ENCODE peak calls at places on chromosomes 4 and X, in six cellular contexts. V is HCT116, F is fibroblast of villous mesenchyme, M is A549, Y is dorsolateral prefrontal cortex, W is uterus. U is an unnamed sample.

GRCh38 chrX:106168107-106168506 is at the start of gene PWWP3B:
- DNase-seq in V (peak), F (peak), M (no peak), Y (peak), W (peak), U (no peak)

GRCh38 chr4:5707366-5708133 is 809 bp downstream of the EVC2 start:
- DNase-seq in V (no peak), F (no peak), M (no peak), Y (no peak), W (no peak), U (peak)

GRCh38 chr4:187711586-187711985 is 284.0 kb upstream of the ZFP42 start:
- DNase-seq in V (no peak), F (no peak), M (no peak), Y (no peak), W (no peak), U (no peak)

GRCh38 chr4:148447672-148448071 is 5.5 kb upstream of the NR3C2 start:
- DNase-seq in V (no peak), F (no peak), M (no peak), Y (no peak), W (peak), U (no peak)

GRCh38 chr4:16896871-16897270 is 1.6 kb downstream of the LDB2 start:
- DNase-seq in V (no peak), F (peak), M (no peak), Y (no peak), W (no peak), U (peak)

GRCh38 chr4:73451978-73452747 is 16.1 kb downstream of the AFP start:
- DNase-seq in V (no peak), F (no peak), M (no peak), Y (no peak), W (no peak), U (peak)

GRCh38 chr4:53929955-53930798 is 134.2 kb downstream of the CHIC2 start:
- DNase-seq in V (peak), F (peak), M (peak), Y (peak), W (peak), U (peak)

GRCh38 chr4:124435276-124435675 is 277.3 kb downstream of the ANKRD50 start:
- DNase-seq in V (no peak), F (no peak), M (no peak), Y (no peak), W (no peak), U (no peak)

GRCh38 chr4:123452585-123452984 is 56.0 kb downstream of the SPRY1 start:
- DNase-seq in V (no peak), F (peak), M (no peak), Y (peak), W (peak), U (peak)

GRCh38 chr4:6478546-6479220 is 6.3 kb upstream of the PPP2R2C start:
- DNase-seq in V (no peak), F (no peak), M (no peak), Y (no peak), W (no peak), U (no peak)

GRCh38 chrX:118577041-118577440 is 81.4 kb downstream of the DOCK11 start:
- DNase-seq in V (no peak), F (no peak), M (no peak), Y (no peak), W (no peak), U (no peak)

GRCh38 chr4:4685810-4686209 is 144.0 kb upstream of the STX18 start:
- DNase-seq in V (no peak), F (peak), M (no peak), Y (no peak), W (no peak), U (peak)

GRCh38 chr4:56512166-56512565 is 6.6 kb downstream of the ARL9 start:
- DNase-seq in V (no peak), F (peak), M (no peak), Y (no peak), W (no peak), U (peak)

GRCh38 chrX:17559728-17560379 is 177.4 kb upstream of the SCML1 start:
- DNase-seq in V (peak), F (peak), M (peak), Y (no peak), W (peak), U (peak)

GRCh38 chr4:176123710-176124407 is 58.2 kb downstream of the WDR17 start:
- DNase-seq in V (peak), F (peak), M (no peak), Y (no peak), W (no peak), U (peak)

GRCh38 chrX:87808576-87809243 is 291.1 kb downstream of the KLHL4 start:
- DNase-seq in V (no peak), F (no peak), M (no peak), Y (no peak), W (no peak), U (no peak)

GRCh38 chrX:4572652-4573051 is 859.2 kb upstream of the PRKX start:
- DNase-seq in V (no peak), F (no peak), M (no peak), Y (no peak), W (no peak), U (no peak)

GRCh38 chr4:1873291-1873690 is 2.1 kb downstream of the NSD2 start:
- DNase-seq in V (no peak), F (no peak), M (no peak), Y (no peak), W (no peak), U (no peak)

GRCh38 chr4:169270156-169270809 is 473 bp downstream of the SH3RF1 start:
- DNase-seq in V (no peak), F (peak), M (peak), Y (peak), W (peak), U (peak)

GRCh38 chr4:74490736-74491135 is 45.8 kb downstream of the AREG start:
- DNase-seq in V (no peak), F (peak), M (no peak), Y (no peak), W (no peak), U (no peak)

GRCh38 chr4:1210971-1211370 is 38.0 kb downstream of the CTBP1 start:
- DNase-seq in V (no peak), F (no peak), M (no peak), Y (no peak), W (no peak), U (no peak)

GRCh38 chrX:114071412-114071811 is 512.5 kb upstream of the HTR2C start:
- DNase-seq in V (no peak), F (no peak), M (no peak), Y (no peak), W (no peak), U (no peak)

GRCh38 chrX:2449135-2449886 is 51.5 kb downstream of the DHRSX start:
- DNase-seq in V (no peak), F (no peak), M (no peak), Y (no peak), W (no peak), U (no peak)

GRCh38 chr4:174928174-174928573 is 10.0 kb downstream of the ADAM29 start:
- DNase-seq in V (no peak), F (no peak), M (no peak), Y (no peak), W (no peak), U (no peak)

GRCh38 chr4:141788169-141788915 is 152.0 kb downstream of the IL15 start:
- DNase-seq in V (no peak), F (no peak), M (no peak), Y (no peak), W (no peak), U (peak)

GRCh38 chr4:152817331-152817730 is 37.6 kb downstream of the ARFIP1 start:
- DNase-seq in V (no peak), F (peak), M (no peak), Y (no peak), W (no peak), U (peak)

GRCh38 chr4:98546910-98547544 is 111.4 kb downstream of the TSPAN5 start:
- DNase-seq in V (no peak), F (peak), M (no peak), Y (peak), W (peak), U (peak)

GRCh38 chrX:72306085-72306801 is 529 bp upstream of the CITED1 start:
- DNase-seq in V (no peak), F (no peak), M (peak), Y (no peak), W (no peak), U (no peak)

GRCh38 chr4:84995386-84995785 is 28.9 kb upstream of the WDFY3 start:
- DNase-seq in V (no peak), F (peak), M (no peak), Y (no peak), W (no peak), U (no peak)

GRCh38 chr4:108622022-108622421 is 1.6 kb downstream of the RPL34 start:
- DNase-seq in V (no peak), F (no peak), M (no peak), Y (no peak), W (no peak), U (no peak)

GRCh38 chr4:108620933-108621905 is 843 bp downstream of the RPL34 start:
- DNase-seq in V (no peak), F (peak), M (no peak), Y (no peak), W (no peak), U (peak)

GRCh38 chr4:108620101-108620932 is at the start of gene RPL34:
- DNase-seq in V (peak), F (peak), M (peak), Y (peak), W (peak), U (peak)

GRCh38 chr4:108624263-108625056 is 4.1 kb downstream of the RPL34 start:
- DNase-seq in V (no peak), F (no peak), M (no peak), Y (no peak), W (no peak), U (no peak)

DNA sequence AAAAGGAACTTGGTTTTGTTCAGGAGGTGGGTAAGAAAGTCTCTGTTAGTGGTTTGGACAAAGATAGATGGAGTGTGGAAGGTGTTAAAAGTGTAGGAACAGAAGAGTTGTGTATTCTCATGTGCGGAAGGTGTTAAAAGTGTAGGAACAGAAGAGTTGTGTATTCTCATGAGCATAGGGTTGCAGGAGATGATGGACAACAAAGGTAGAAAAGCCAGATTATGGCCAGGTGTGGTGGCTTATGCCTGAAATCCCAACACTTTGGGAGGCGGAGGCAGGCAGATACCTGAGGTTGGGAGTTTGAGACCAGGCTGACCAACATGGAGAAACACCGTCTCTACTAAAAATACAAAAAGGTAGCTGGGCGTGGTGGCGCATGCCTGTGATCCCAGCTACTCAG is 2.5 kb downstream of the RPL34 start:
- DNase-seq in V (no peak), F (no peak), M (no peak), Y (no peak), W (no peak), U (no peak)
- H3K4me3 ChIP-seq in V (no peak), F (no peak), M (peak), Y (no peak), W (no peak), U (no peak)

GRCh38 chr4:101597204-101597603 is 193.3 kb upstream of the BANK1 start:
- DNase-seq in V (no peak), F (no peak), M (no peak), Y (no peak), W (no peak), U (no peak)
- TF ChIP-seq CTCF in V (peak), F (peak), M (no peak), Y (no peak), W (no peak), U (peak)

GRCh38 chrX:39645059-39645895 is 452.5 kb downstream of the BCOR start:
- DNase-seq in V (no peak), F (peak), M (no peak), Y (no peak), W (peak), U (peak)
- H3K4me3 ChIP-seq in V (no peak), F (no peak), M (no peak), Y (no peak), W (no peak), U (no peak)

DNA sequence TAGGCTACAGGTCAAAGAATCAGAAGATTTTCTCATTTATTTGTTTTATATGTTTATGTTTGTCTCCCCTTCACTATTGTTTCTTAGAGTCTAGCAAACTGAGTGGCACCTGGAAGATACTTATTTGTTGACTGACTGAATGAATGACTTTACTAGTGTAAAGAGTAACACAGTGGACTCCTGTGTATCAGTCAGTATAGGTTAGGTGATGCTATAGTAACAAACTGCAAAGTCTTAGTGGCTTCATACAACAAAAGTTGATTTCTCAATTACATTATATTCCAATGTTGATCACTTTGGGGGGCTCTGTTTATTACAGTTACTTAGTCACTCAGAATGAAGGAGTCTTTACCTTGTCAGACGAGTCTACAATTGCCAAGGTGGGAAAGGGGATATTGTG is 76.6 kb downstream of the DCK start:
- DNase-seq in V (no peak), F (no peak), M (no peak), Y (no peak), W (no peak), U (no peak)
- TF ChIP-seq CTCF in V (no peak), F (no peak), M (no peak), Y (no peak), W (no peak), U (no peak)

GRCh38 chrX:9923357-9923756 is 43.8 kb upstream of the CLDN34 start:
- DNase-seq in V (no peak), F (no peak), M (no peak), Y (no peak), W (no peak), U (no peak)

GRCh38 chrX:9919632-9920172 is 47.5 kb upstream of the CLDN34 start:
- DNase-seq in V (no peak), F (no peak), M (no peak), Y (no peak), W (no peak), U (no peak)

GRCh38 chrX:9926002-9926401 is 41.2 kb upstream of the CLDN34 start:
- DNase-seq in V (no peak), F (no peak), M (no peak), Y (peak), W (no peak), U (no peak)

GRCh38 chrX:9917861-9918260 is 49.3 kb upstream of the CLDN34 start:
- DNase-seq in V (no peak), F (no peak), M (no peak), Y (no peak), W (no peak), U (no peak)

GRCh38 chrX:9921407-9921806 is 45.8 kb upstream of the CLDN34 start:
- DNase-seq in V (no peak), F (no peak), M (no peak), Y (no peak), W (no peak), U (no peak)
- H3K4me3 ChIP-seq in V (no peak), F (no peak), M (no peak), Y (no peak), W (no peak), U (no peak)

GRCh38 chr4:122003335-122003734 is 51.5 kb upstream of the TRPC3 start:
- DNase-seq in V (peak), F (peak), M (peak), Y (no peak), W (no peak), U (peak)
- TF ChIP-seq CTCF in V (peak), F (peak), M (peak), Y (no peak), W (no peak), U (peak)